ENCODE peak calls at places on chromosomes 16 and 17, in six cellular contexts. W, F, K, A, T and D are unnamed samples.

GRCh38 chr17:5872831-5873230 is 197.3 kb upstream of the WSCD1 start:
- DNase-seq in K (no peak), T (no peak), F (no peak), W (no peak), A (no peak), D (no peak)

GRCh38 chr17:1275962-1276736 is 3.3 kb upstream of the TRARG1 start:
- DNase-seq in T (peak; percentile 47), K (no peak), A (peak; percentile 69), W (peak; percentile 91), F (peak; percentile 71), D (peak; percentile 64)

GRCh38 chr17:36511216-36511615 is 23.5 kb downstream of the MYO19 start:
- DNase-seq in F (no peak), W (peak; percentile 78), K (no peak), T (no peak), A (no peak), D (no peak)

GRCh38 chr16:8905795-8906591 is 23.8 kb downstream of the LITAFD start:
- DNase-seq in A (no peak), K (no peak), F (no peak), T (no peak), W (peak; percentile 23), D (no peak)

GRCh38 chr16:78340590-78340989 is 241.1 kb downstream of the WWOX start:
- DNase-seq in A (no peak), T (no peak), F (no peak), W (no peak), K (no peak), D (no peak)

GRCh38 chr17:82605939-82606600 is 42.2 kb downstream of the WDR45B start:
- DNase-seq in T (no peak), F (no peak), K (no peak), W (no peak), A (no peak), D (no peak)

GRCh38 chr17:77593081-77593480 is 365.4 kb upstream of the TNRC6C start:
- DNase-seq in A (no peak), F (peak; percentile 97), W (peak; percentile 60), K (no peak), T (no peak), D (no peak)

GRCh38 chr17:7307686-7308624 is 527 bp downstream of the EIF5A start:
- DNase-seq in F (peak; percentile 30), A (peak; percentile 69), T (peak; percentile 35), W (no peak), K (no peak), D (peak; percentile 46)

GRCh38 chr16:50367777-50368409 is 895 bp downstream of the BRD7 start:
- DNase-seq in F (no peak), W (no peak), T (no peak), K (no peak), A (no peak), D (no peak)

GRCh38 chr16:83995756-83996155 is 27.7 kb downstream of the NECAB2 start:
- DNase-seq in F (no peak), T (no peak), K (no peak), W (no peak), A (no peak), D (no peak)

GRCh38 chr17:56514264-56514663 is 79.2 kb upstream of the NOG start:
- DNase-seq in K (no peak), T (no peak), A (no peak), W (no peak), F (no peak), D (no peak)

GRCh38 chr17:42512733-42513251 is 23.2 kb upstream of the NAGLU start:
- DNase-seq in F (no peak), A (no peak), W (no peak), T (no peak), K (no peak), D (no peak)

GRCh38 chr16:1363501-1364041 is 11.8 kb downstream of the GNPTG start:
- DNase-seq in A (peak; percentile 63), T (peak; percentile 40), W (no peak), K (no peak), F (peak; percentile 61), D (peak; percentile 80)

GRCh38 chr16:70304892-70305448 is 6.0 kb downstream of the DDX19B start:
- DNase-seq in K (no peak), W (peak; percentile 20), A (no peak), T (no peak), F (no peak), D (no peak)

GRCh38 chr17:64163468-64163867 is 33.5 kb upstream of the ERN1 start:
- DNase-seq in K (no peak), W (peak; percentile 61), T (no peak), A (no peak), F (no peak), D (no peak)

GRCh38 chr16:21263640-21264211 is 14.4 kb downstream of the CRYM start:
- DNase-seq in F (peak; percentile 30), T (no peak), A (peak; percentile 53), W (no peak), K (no peak), D (no peak)

GRCh38 chr16:21267298-21267697 is 10.8 kb downstream of the CRYM start:
- DNase-seq in K (no peak), F (no peak), A (no peak), W (no peak), T (no peak), D (no peak)

GRCh38 chr16:21265104-21265825 is 12.8 kb downstream of the CRYM start:
- DNase-seq in K (no peak), T (no peak), F (no peak), W (no peak), A (no peak), D (no peak)

GRCh38 chr16:21262779-21263639 is 15.1 kb downstream of the CRYM start:
- DNase-seq in A (no peak), K (no peak), F (no peak), W (no peak), T (no peak), D (no peak)

GRCh38 chr16:21264226-21265036 is 13.7 kb downstream of the CRYM start:
- DNase-seq in F (peak; percentile 40), T (no peak), K (no peak), W (no peak), A (no peak), D (no peak)
- H3K4me3 ChIP-seq in F (no peak overlapping the region), T (no peak overlapping the region), K (no peak overlapping the region), W (no peak overlapping the region), A (no peak overlapping the region), D (no peak overlapping the region)

DNA sequence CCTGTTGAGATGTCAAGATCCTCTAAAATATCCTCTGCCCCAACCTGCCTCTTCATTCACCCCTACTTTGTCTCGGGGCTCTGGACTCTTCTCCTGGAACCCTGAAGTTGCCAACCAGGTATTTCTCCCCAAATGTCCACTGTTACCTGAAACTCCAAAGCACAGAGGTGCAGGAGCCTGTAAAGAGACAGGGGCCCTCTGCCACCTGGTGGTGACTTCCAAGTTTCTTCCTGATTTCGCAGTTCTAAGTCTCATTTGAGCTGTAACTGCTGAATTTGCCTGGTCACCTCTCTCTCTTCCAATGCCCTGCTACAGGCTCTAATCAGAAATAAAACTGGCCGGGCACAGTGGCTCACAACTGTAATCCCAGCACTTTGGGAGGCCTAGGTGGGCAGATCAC is 77.1 kb upstream of the RCVRN start:
- DNase-seq in A (no peak), K (no peak), T (no peak), F (peak; percentile 37), W (no peak), D (no peak)
- TF ChIP-seq CTCF in A (peak; percentile 51), K (no peak), T (peak; percentile 19), F (peak; percentile 68), W (no peak), D (no peak)

GRCh38 chr17:30375661-30376060 is 3.1 kb upstream of the CPD start:
- DNase-seq in W (no peak), A (no peak), T (peak; percentile 46), F (no peak), K (no peak), D (no peak)

GRCh38 chr17:30378797-30379302 is at the start of gene CPD:
- DNase-seq in F (peak; percentile 96), T (peak; percentile 95), W (peak; percentile 100), A (peak; percentile 95), K (peak; percentile 42), D (peak; percentile 92)

GRCh38 chr17:30378191-30378796 is 433 bp upstream of the CPD start:
- DNase-seq in K (no peak), A (peak; percentile 5), W (no peak), T (peak; percentile 31), F (no peak), D (peak; percentile 14)

GRCh38 chr17:30377574-30377973 is 1.2 kb upstream of the CPD start:
- DNase-seq in W (no peak), T (peak; percentile 31), K (no peak), F (no peak), A (no peak), D (no peak)

DNA sequence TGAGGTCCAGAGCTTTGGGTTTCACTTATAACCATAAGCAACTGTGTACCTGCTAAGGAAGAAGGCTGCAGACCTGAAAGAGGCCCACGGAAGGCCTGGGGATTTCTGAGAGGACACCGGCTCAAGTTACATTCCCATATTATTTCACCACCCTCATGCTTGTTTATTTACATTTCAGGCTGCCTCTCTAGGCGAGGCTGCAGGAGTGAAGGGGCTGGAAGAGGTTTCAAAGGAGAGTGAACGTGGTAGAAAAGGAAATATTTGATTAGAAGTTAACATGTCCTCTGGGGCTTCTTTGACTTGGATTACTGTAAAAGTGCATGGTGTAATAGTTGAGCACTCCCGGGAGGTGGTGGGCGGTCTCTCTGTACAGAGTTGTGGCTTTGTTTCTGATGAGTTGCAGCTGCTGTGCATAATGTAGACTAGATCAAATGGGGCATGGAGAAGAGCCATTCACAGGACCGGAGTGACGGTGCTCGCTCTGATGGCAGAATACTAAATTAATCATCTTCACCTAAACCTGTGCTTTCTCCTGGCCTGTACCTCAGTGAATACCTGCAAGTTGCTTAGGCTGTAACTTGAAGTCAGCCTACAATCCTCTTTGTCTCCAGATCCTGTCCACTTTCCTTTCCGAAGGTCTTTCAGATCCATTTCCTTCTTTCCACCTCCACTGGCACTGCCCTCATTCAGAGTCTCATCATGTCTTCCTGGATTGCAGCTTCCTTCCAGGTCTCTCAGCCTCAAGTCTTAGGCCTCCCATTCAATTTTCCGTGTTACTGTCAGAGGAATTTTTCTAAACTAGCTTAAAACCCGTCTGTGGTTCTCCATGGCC is 1.9 kb upstream of the CPD start:
- DNase-seq in A (no peak), K (peak; percentile 44), T (peak; percentile 93), F (no peak), W (no peak), D (no peak)
- H3K4me3 ChIP-seq in A (no peak overlapping the region), K (no peak overlapping the region), T (no peak overlapping the region), F (no peak overlapping the region), W (no peak overlapping the region), D (no peak overlapping the region)

GRCh38 chr17:73646409-73647305 is 2.4 kb upstream of the SDK2 start:
- DNase-seq in K (no peak), W (peak; percentile 70), A (peak; percentile 69), F (peak; percentile 73), T (no peak), D (peak; percentile 29)
- TF ChIP-seq CTCF in K (no peak), W (no peak), A (peak; percentile 72), F (peak; percentile 57), T (no peak), D (peak; percentile 36)

GRCh38 chr17:79645777-79646088 is 34.9 kb upstream of the RBFOX3 start:
- DNase-seq in W (peak; percentile 70), A (no peak), F (peak; percentile 5), T (no peak), K (no peak), D (no peak)

GRCh38 chr17:79646721-79647455 is 36.0 kb upstream of the RBFOX3 start:
- DNase-seq in F (peak; percentile 8), W (peak; percentile 61), K (no peak), A (no peak), T (no peak), D (no peak)

GRCh38 chr17:79644617-79645016 is 33.8 kb upstream of the RBFOX3 start:
- DNase-seq in A (no peak), F (no peak), K (no peak), W (no peak), T (no peak), D (no peak)

GRCh38 chr17:79647456-79647915 is 36.6 kb upstream of the RBFOX3 start:
- DNase-seq in F (peak; percentile 18), A (no peak), K (no peak), T (no peak), W (peak; percentile 57), D (no peak)

GRCh38 chr17:79645022-79645776 is 34.3 kb upstream of the RBFOX3 start:
- DNase-seq in A (no peak), F (peak; percentile 3), W (peak; percentile 46), T (no peak), K (no peak), D (no peak)
- H3K4me3 ChIP-seq in A (no peak overlapping the region), F (no peak overlapping the region), W (no peak overlapping the region), T (no peak overlapping the region), K (no peak overlapping the region), D (no peak overlapping the region)